ENCODE peak calls at places on chromosomes 7 and 10, in four cellular contexts. P is foreskin fibroblast, I is ELR, E is HTR-8/SVneo. G is an unnamed sample.

GRCh38 chr10:74114041-74114448 is 36.6 kb downstream of the AP3M1 start:
- DNase-seq in P (no peak), I (no peak), E (no peak), G (no peak)

GRCh38 chr10:114403545-114404161 is 649 bp downstream of the AFAP1L2 start:
- DNase-seq in P (no peak), I (no peak), E (no peak), G (peak; percentile 33)

GRCh38 chr10:122083478-122084025 is 94.6 kb downstream of the TACC2 start:
- DNase-seq in P (no peak), I (no peak), E (no peak), G (no peak)

GRCh38 chr7:1804310-1804709 is 134.2 kb downstream of the ELFN1 start:
- DNase-seq in P (no peak), I (no peak), E (no peak), G (no peak)

GRCh38 chr10:37379991-37380390 is 254.6 kb downstream of the ANKRD30A start:
- DNase-seq in P (no peak), I (peak; percentile 28), E (no peak), G (peak; percentile 15)

GRCh38 chr7:73885975-73886798 is 25.2 kb downstream of the TMEM270 start:
- DNase-seq in P (no peak), I (peak; percentile 55), E (no peak), G (no peak)

GRCh38 chr10:127115086-127115485 is 81.3 kb downstream of the INSYN2A start:
- DNase-seq in P (no peak), I (no peak), E (no peak), G (no peak)

GRCh38 chr7:67593807-67594206 is 597.2 kb downstream of the TYW1 start:
- DNase-seq in P (no peak), I (no peak), E (no peak), G (no peak)

GRCh38 chr10:98878418-98878817 is 357.2 kb downstream of the HPSE2 start:
- DNase-seq in P (peak; percentile 44), I (peak; percentile 8), E (no peak), G (no peak)

GRCh38 chr7:73567701-73568685 is 10.4 kb downstream of the TBL2 start:
- DNase-seq in P (no peak), I (no peak), E (no peak), G (no peak)

GRCh38 chr10:11901454-11902431 is 78.6 kb downstream of the PROSER2 start:
- DNase-seq in P (no peak), I (no peak), E (no peak), G (no peak)

GRCh38 chr10:122362031-122362592 is 12.4 kb upstream of the PLEKHA1 start:
- DNase-seq in P (no peak), I (no peak), E (no peak), G (no peak)

GRCh38 chr7:27198871-27199801 is 755 bp downstream of the HOXA13 start:
- DNase-seq in P (no peak), I (peak; percentile 70), E (no peak), G (peak; percentile 48)